ENCODE peak calls at places on chromosomes 11 and 22, in four cellular contexts. One of them, this sample, is unnamed.
A peak's percentile ranks its signal among the peaks of the same experiment; 100 is the strongest.

GRCh38 chr11:65696802-65697552 is 15.1 kb upstream of the KAT5 start:
- DNase-seq in GM12865: no peak
- DNase-seq in heart right ventricle: no peak
- DNase-seq in fibroblast of lung: no peak
- DNase-seq in this sample: no peak

GRCh38 chr11:66843776-66844495 is 695 bp downstream of the RCE1 start:
- DNase-seq in GM12865: no peak
- DNase-seq in heart right ventricle: no peak
- DNase-seq in fibroblast of lung: no peak
- DNase-seq in this sample: no peak

GRCh38 chr11:10394229-10395100 is 60.6 kb upstream of the AMPD3 start:
- DNase-seq in GM12865: no peak
- DNase-seq in heart right ventricle: no peak
- DNase-seq in fibroblast of lung: peak; percentile 79
- DNase-seq in this sample: no peak

GRCh38 chr22:35343664-35344550 is 37.0 kb upstream of the HMOX1 start:
- DNase-seq in GM12865: no peak
- DNase-seq in heart right ventricle: no peak
- DNase-seq in fibroblast of lung: no peak
- DNase-seq in this sample: no peak

GRCh38 chr11:2377511-2378443 is 667 bp downstream of the CD81 start:
- DNase-seq in GM12865: peak; percentile 56
- DNase-seq in heart right ventricle: peak; percentile 78
- DNase-seq in fibroblast of lung: peak; percentile 54
- DNase-seq in this sample: no peak

GRCh38 chr11:126115820-126116319 is 53.2 kb upstream of the CDON start:
- DNase-seq in GM12865: no peak
- DNase-seq in heart right ventricle: peak; percentile 75
- DNase-seq in fibroblast of lung: peak; percentile 87
- DNase-seq in this sample: peak; percentile 62

GRCh38 chr22:37020192-37020479 is 594 bp downstream of the MPST start:
- DNase-seq in GM12865: peak; percentile 24
- DNase-seq in heart right ventricle: no peak
- DNase-seq in fibroblast of lung: peak; percentile 53
- DNase-seq in this sample: no peak

GRCh38 chr11:64084962-64085710 is 49.4 kb downstream of the FLRT1 start:
- DNase-seq in GM12865: no peak
- DNase-seq in heart right ventricle: no peak
- DNase-seq in fibroblast of lung: no peak
- DNase-seq in this sample: no peak

GRCh38 chr11:9951714-9952275 is 287.9 kb downstream of the SWAP70 start:
- DNase-seq in GM12865: no peak
- DNase-seq in heart right ventricle: no peak
- DNase-seq in fibroblast of lung: no peak
- DNase-seq in this sample: peak; percentile 19

GRCh38 chr11:19116971-19117759 is at the start of gene ZDHHC13:
- DNase-seq in GM12865: peak; percentile 97
- DNase-seq in heart right ventricle: peak; percentile 94
- DNase-seq in fibroblast of lung: peak; percentile 89
- DNase-seq in this sample: peak; percentile 64
- TF ChIP-seq CTCF in GM12865: peak; percentile 51
- TF ChIP-seq CTCF in heart right ventricle: peak; percentile 32
- TF ChIP-seq CTCF in fibroblast of lung: peak; percentile 38
- TF ChIP-seq CTCF in this sample: peak; percentile 49

GRCh38 chr11:62444835-62445234 is 26.0 kb downstream of the SCGB1A1 start:
- DNase-seq in GM12865: no peak
- DNase-seq in heart right ventricle: no peak
- DNase-seq in fibroblast of lung: no peak
- DNase-seq in this sample: no peak
- H3K4me3 ChIP-seq in GM12865: peak overlapping the region; percentile 47
- H3K4me3 ChIP-seq in heart right ventricle: peak overlapping the region; percentile 54
- H3K4me3 ChIP-seq in fibroblast of lung: peak overlapping the region; percentile 18
- H3K4me3 ChIP-seq in this sample: peak overlapping the region; percentile 10

GRCh38 chr11:87180743-87181142 is 143.0 kb downstream of the TMEM135 start:
- DNase-seq in GM12865: no peak
- DNase-seq in heart right ventricle: no peak
- DNase-seq in fibroblast of lung: peak; percentile 75
- DNase-seq in this sample: peak; percentile 77
- TF ChIP-seq CTCF in GM12865: no peak
- TF ChIP-seq CTCF in heart right ventricle: no peak
- TF ChIP-seq CTCF in fibroblast of lung: no peak
- TF ChIP-seq CTCF in this sample: no peak

GRCh38 chr11:925158-925495 is 543 bp upstream of the AP2A2 start:
- DNase-seq in GM12865: no peak
- DNase-seq in heart right ventricle: peak; percentile 36
- DNase-seq in fibroblast of lung: no peak
- DNase-seq in this sample: no peak
- H3K4me3 ChIP-seq in GM12865: peak overlapping the region; percentile 54
- H3K4me3 ChIP-seq in heart right ventricle: peak overlapping the region; percentile 86
- H3K4me3 ChIP-seq in fibroblast of lung: no peak overlapping the region
- H3K4me3 ChIP-seq in this sample: peak overlapping the region; percentile 33

GRCh38 chr22:43956805-43957463 is 1.7 kb downstream of the SAMM50 start:
- DNase-seq in GM12865: no peak
- DNase-seq in heart right ventricle: peak; percentile 20
- DNase-seq in fibroblast of lung: no peak
- DNase-seq in this sample: no peak
- TF ChIP-seq CTCF in GM12865: no peak
- TF ChIP-seq CTCF in heart right ventricle: no peak
- TF ChIP-seq CTCF in fibroblast of lung: no peak
- TF ChIP-seq CTCF in this sample: no peak

DNA sequence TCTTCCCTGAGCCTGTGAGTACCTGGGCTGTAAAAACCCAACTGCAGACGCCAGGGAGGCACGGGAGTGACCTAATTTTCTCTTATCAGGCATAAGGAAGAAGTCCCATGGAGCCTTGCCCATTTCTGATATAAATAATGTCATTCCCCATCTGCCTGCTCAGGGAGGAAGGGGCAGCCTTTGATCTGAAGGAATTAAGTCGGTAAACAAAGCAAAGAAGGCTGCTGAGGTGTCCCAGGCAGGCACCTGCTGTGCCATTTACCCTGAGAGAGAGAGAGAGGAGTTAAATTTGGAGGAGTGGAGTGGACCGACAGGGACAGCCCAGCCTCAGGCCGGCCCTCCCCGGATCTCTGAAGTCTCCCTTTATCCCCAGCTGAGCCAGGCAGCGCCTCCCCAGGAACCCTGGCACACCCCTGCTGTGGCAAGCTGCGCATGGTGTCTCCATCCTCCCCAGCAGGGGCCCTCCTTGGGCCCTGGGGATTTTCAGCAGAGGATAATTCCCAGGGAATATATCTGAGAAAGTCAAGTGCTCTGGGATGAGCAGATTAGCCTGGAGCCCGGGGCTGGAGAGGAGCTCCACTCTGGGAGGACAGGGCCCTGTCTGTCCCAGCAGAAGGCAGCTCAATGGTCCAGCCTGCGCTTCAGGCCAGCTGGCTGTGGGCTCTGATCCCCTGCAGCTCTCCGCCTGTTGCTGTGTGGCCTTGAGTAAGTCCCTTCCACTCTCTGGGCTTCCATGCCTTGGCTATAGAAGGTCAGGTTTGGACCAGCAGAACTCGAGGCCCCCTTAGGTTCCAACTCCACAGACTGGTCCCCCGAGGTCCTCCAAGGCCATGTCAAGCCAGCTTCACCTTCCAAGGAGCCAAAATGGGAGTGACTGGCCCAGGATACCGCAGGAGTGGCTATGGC is 17.5 kb upstream of the CABP7 start:
- DNase-seq in GM12865: no peak
- DNase-seq in heart right ventricle: no peak
- DNase-seq in fibroblast of lung: no peak
- DNase-seq in this sample: no peak
- H3K4me3 ChIP-seq in GM12865: no peak overlapping the region
- H3K4me3 ChIP-seq in heart right ventricle: no peak overlapping the region
- H3K4me3 ChIP-seq in fibroblast of lung: no peak overlapping the region
- H3K4me3 ChIP-seq in this sample: no peak overlapping the region

GRCh38 chr11:58921778-58922390 is 17.4 kb upstream of the GLYATL1 start:
- DNase-seq in GM12865: no peak
- DNase-seq in heart right ventricle: no peak
- DNase-seq in fibroblast of lung: no peak
- DNase-seq in this sample: no peak

GRCh38 chr11:58926251-58926650 is 13.0 kb upstream of the GLYATL1 start:
- DNase-seq in GM12865: no peak
- DNase-seq in heart right ventricle: no peak
- DNase-seq in fibroblast of lung: peak; percentile 43
- DNase-seq in this sample: no peak

GRCh38 chr11:58922475-58922874 is 16.8 kb upstream of the GLYATL1 start:
- DNase-seq in GM12865: no peak
- DNase-seq in heart right ventricle: no peak
- DNase-seq in fibroblast of lung: no peak
- DNase-seq in this sample: no peak

GRCh38 chr11:58924230-58924629 is 15.1 kb upstream of the GLYATL1 start:
- DNase-seq in GM12865: no peak
- DNase-seq in heart right ventricle: no peak
- DNase-seq in fibroblast of lung: no peak
- DNase-seq in this sample: no peak

GRCh38 chr11:58923300-58923788 is 15.9 kb upstream of the GLYATL1 start:
- DNase-seq in GM12865: peak; percentile 51
- DNase-seq in heart right ventricle: no peak
- DNase-seq in fibroblast of lung: peak; percentile 49
- DNase-seq in this sample: peak; percentile 29
- TF ChIP-seq CTCF in GM12865: peak; percentile 43
- TF ChIP-seq CTCF in heart right ventricle: no peak
- TF ChIP-seq CTCF in fibroblast of lung: peak; percentile 38
- TF ChIP-seq CTCF in this sample: peak; percentile 63

GRCh38 chr22:31628969-31629723 is 32.9 kb downstream of the PISD start:
- DNase-seq in GM12865: no peak
- DNase-seq in heart right ventricle: no peak
- DNase-seq in fibroblast of lung: no peak
- DNase-seq in this sample: no peak
- H3K4me3 ChIP-seq in GM12865: no peak overlapping the region
- H3K4me3 ChIP-seq in heart right ventricle: peak overlapping the region; percentile 81
- H3K4me3 ChIP-seq in fibroblast of lung: peak overlapping the region; percentile 80
- H3K4me3 ChIP-seq in this sample: peak overlapping the region; percentile 88

GRCh38 chr22:25622011-25622410 is 57.5 kb downstream of the GRK3 start:
- DNase-seq in GM12865: no peak
- DNase-seq in heart right ventricle: no peak
- DNase-seq in fibroblast of lung: peak; percentile 89
- DNase-seq in this sample: peak; percentile 66
- TF ChIP-seq CTCF in GM12865: no peak
- TF ChIP-seq CTCF in heart right ventricle: no peak
- TF ChIP-seq CTCF in fibroblast of lung: no peak
- TF ChIP-seq CTCF in this sample: no peak

This sample was measured in astrocyte of the cerebellum.